ENCODE peak calls at places on chromosomes 1 and 21, in seven cellular contexts. O is HTR-8/SVneo, V is NCI-H345, X is D341Med, M is epithelial cell of esophagus, C is nucleus accumbens, Z is NCI-H2107. T is an unnamed sample.

GRCh38 chr1:39393645-39394044 is 97.8 kb upstream of the BMP8A start:
- DNase-seq in O (no peak), V (no peak), X (no peak), M (no peak), C (no peak), Z (no peak), T (no peak)

GRCh38 chr21:36807421-36808004 is 108.6 kb downstream of the SIM2 start:
- DNase-seq in O (no peak), V (no peak), X (no peak), M (no peak), C (no peak), Z (no peak), T (no peak)

GRCh38 chr1:8412183-8412831 is 94.4 kb downstream of the SLC45A1 start:
- DNase-seq in O (peak), V (no peak), X (no peak), M (peak), C (peak), Z (no peak), T (peak)

GRCh38 chr1:153658400-153659174 is at the start of gene SNAPIN:
- DNase-seq in O (peak), V (peak), X (peak), M (peak), C (peak), Z (peak), T (peak)

GRCh38 chr1:62727656-62728396 is 39.6 kb upstream of the DOCK7 start:
- DNase-seq in O (no peak), V (no peak), X (no peak), M (no peak), C (no peak), Z (no peak), T (no peak)

GRCh38 chr21:15552914-15553491 is 176.8 kb upstream of the USP25 start:
- DNase-seq in O (peak), V (no peak), X (no peak), M (peak), C (no peak), Z (no peak), T (no peak)

GRCh38 chr1:58781541-58782307 is 2.1 kb downstream of the JUN start:
- DNase-seq in O (no peak), V (peak), X (peak), M (peak), C (peak), Z (peak), T (peak)

GRCh38 chr1:98102369-98103030 is 181.7 kb upstream of the DPYD start:
- DNase-seq in O (no peak), V (no peak), X (no peak), M (no peak), C (no peak), Z (no peak), T (no peak)

GRCh38 chr1:216462061-216462775 is 39.0 kb upstream of the USH2A start:
- DNase-seq in O (no peak), V (no peak), X (no peak), M (peak), C (no peak), Z (no peak), T (no peak)

GRCh38 chr1:69982992-69983391 is 222.4 kb downstream of the LRRC40 start:
- DNase-seq in O (peak), V (no peak), X (no peak), M (peak), C (peak), Z (no peak), T (no peak)

GRCh38 chr1:201553496-201554166 is 14.7 kb downstream of the NAV1 start:
- DNase-seq in O (no peak), V (no peak), X (no peak), M (no peak), C (no peak), Z (no peak), T (no peak)

GRCh38 chr1:7885513-7886298 is 32.8 kb upstream of the UTS2 start:
- DNase-seq in O (no peak), V (no peak), X (no peak), M (peak), C (no peak), Z (no peak), T (no peak)

GRCh38 chr1:109499661-109500536 is 6.0 kb downstream of the CYB561D1 start:
- DNase-seq in O (no peak), V (no peak), X (peak), M (peak), C (peak), Z (no peak), T (no peak)